ENCODE peak calls at places on chromosome 22, in nine cellular contexts. One of them, this sample, is unnamed.

GRCh38 chr22:21020802-21021429 is 6.0 kb downstream of the P2RX6 start:
- DNase-seq in colonic mucosa: no peak
- DNase-seq in heart right ventricle: no peak
- DNase-seq in PC-9: no peak
- DNase-seq in psoas muscle: no peak
- DNase-seq in neural progenitor cell: peak; percentile 55
- DNase-seq in IMR-90: no peak
- DNase-seq in Peyer's patch: no peak
- DNase-seq in brain microvascular endothelial cell: no peak
- DNase-seq in this sample: no peak

GRCh38 chr22:44130076-44130711 is 50.5 kb upstream of the PARVG start:
- DNase-seq in IMR-90: peak; percentile 17
- DNase-seq in psoas muscle: no peak
- DNase-seq in heart right ventricle: no peak
- DNase-seq in Peyer's patch: no peak
- DNase-seq in PC-9: no peak
- DNase-seq in brain microvascular endothelial cell: no peak
- DNase-seq in neural progenitor cell: no peak
- DNase-seq in colonic mucosa: no peak
- DNase-seq in this sample: no peak

GRCh38 chr22:21698430-21699329 is 32.9 kb downstream of the PPIL2 start:
- DNase-seq in brain microvascular endothelial cell: peak; percentile 25
- DNase-seq in Peyer's patch: no peak
- DNase-seq in PC-9: no peak
- DNase-seq in neural progenitor cell: peak; percentile 51
- DNase-seq in colonic mucosa: no peak
- DNase-seq in heart right ventricle: peak; percentile 48
- DNase-seq in psoas muscle: peak; percentile 63
- DNase-seq in IMR-90: no peak
- DNase-seq in this sample: peak; percentile 27

GRCh38 chr22:46043816-46044717 is 67.1 kb upstream of the WNT7B start:
- DNase-seq in neural progenitor cell: no peak
- DNase-seq in psoas muscle: no peak
- DNase-seq in brain microvascular endothelial cell: no peak
- DNase-seq in colonic mucosa: peak; percentile 69
- DNase-seq in Peyer's patch: no peak
- DNase-seq in PC-9: peak; percentile 12
- DNase-seq in heart right ventricle: no peak
- DNase-seq in IMR-90: no peak
- DNase-seq in this sample: no peak

GRCh38 chr22:45788530-45788929 is 116.9 kb downstream of the ATXN10 start:
- DNase-seq in brain microvascular endothelial cell: no peak
- DNase-seq in PC-9: no peak
- DNase-seq in neural progenitor cell: no peak
- DNase-seq in psoas muscle: no peak
- DNase-seq in heart right ventricle: no peak
- DNase-seq in Peyer's patch: no peak
- DNase-seq in colonic mucosa: no peak
- DNase-seq in IMR-90: no peak
- DNase-seq in this sample: no peak

GRCh38 chr22:31618471-31619176 is 43.4 kb downstream of the PISD start:
- DNase-seq in PC-9: no peak
- DNase-seq in Peyer's patch: no peak
- DNase-seq in psoas muscle: no peak
- DNase-seq in neural progenitor cell: no peak
- DNase-seq in IMR-90: no peak
- DNase-seq in colonic mucosa: no peak
- DNase-seq in brain microvascular endothelial cell: no peak
- DNase-seq in heart right ventricle: no peak
- DNase-seq in this sample: no peak

GRCh38 chr22:36104988-36105387 is 55.6 kb downstream of the APOL3 start:
- DNase-seq in colonic mucosa: no peak
- DNase-seq in heart right ventricle: no peak
- DNase-seq in brain microvascular endothelial cell: peak; percentile 12
- DNase-seq in PC-9: no peak
- DNase-seq in psoas muscle: no peak
- DNase-seq in IMR-90: peak; percentile 36
- DNase-seq in neural progenitor cell: no peak
- DNase-seq in Peyer's patch: no peak
- DNase-seq in this sample: no peak

GRCh38 chr22:47574551-47574950 is 812.1 kb downstream of the TBC1D22A start:
- DNase-seq in neural progenitor cell: no peak
- DNase-seq in heart right ventricle: no peak
- DNase-seq in IMR-90: no peak
- DNase-seq in brain microvascular endothelial cell: no peak
- DNase-seq in colonic mucosa: no peak
- DNase-seq in PC-9: no peak
- DNase-seq in Peyer's patch: no peak
- DNase-seq in psoas muscle: no peak
- DNase-seq in this sample: no peak

GRCh38 chr22:31923166-31923565 is 21.2 kb upstream of the YWHAH start:
- DNase-seq in Peyer's patch: no peak
- DNase-seq in neural progenitor cell: no peak
- DNase-seq in PC-9: no peak
- DNase-seq in psoas muscle: peak; percentile 34
- DNase-seq in heart right ventricle: peak; percentile 49
- DNase-seq in IMR-90: no peak
- DNase-seq in colonic mucosa: peak; percentile 29
- DNase-seq in brain microvascular endothelial cell: no peak
- DNase-seq in this sample: no peak

GRCh38 chr22:36560001-36560400 is 31.0 kb upstream of the EIF3D start:
- DNase-seq in colonic mucosa: no peak
- DNase-seq in PC-9: no peak
- DNase-seq in IMR-90: no peak
- DNase-seq in neural progenitor cell: no peak
- DNase-seq in Peyer's patch: no peak
- DNase-seq in psoas muscle: no peak
- DNase-seq in heart right ventricle: no peak
- DNase-seq in brain microvascular endothelial cell: no peak
- DNase-seq in this sample: no peak

GRCh38 chr22:28186641-28187040 is 267.6 kb upstream of the PITPNB start:
- DNase-seq in brain microvascular endothelial cell: no peak
- DNase-seq in Peyer's patch: no peak
- DNase-seq in colonic mucosa: no peak
- DNase-seq in heart right ventricle: no peak
- DNase-seq in psoas muscle: no peak
- DNase-seq in IMR-90: no peak
- DNase-seq in neural progenitor cell: no peak
- DNase-seq in PC-9: no peak
- DNase-seq in this sample: no peak

GRCh38 chr22:39205344-39206021 is 39.3 kb downstream of the PDGFB start:
- DNase-seq in brain microvascular endothelial cell: peak; percentile 45
- DNase-seq in PC-9: peak; percentile 71
- DNase-seq in colonic mucosa: no peak
- DNase-seq in heart right ventricle: no peak
- DNase-seq in neural progenitor cell: no peak
- DNase-seq in psoas muscle: no peak
- DNase-seq in IMR-90: peak; percentile 78
- DNase-seq in Peyer's patch: peak; percentile 66
- DNase-seq in this sample: peak; percentile 18

GRCh38 chr22:46854125-46854870 is 91.8 kb downstream of the TBC1D22A start:
- DNase-seq in colonic mucosa: no peak
- DNase-seq in psoas muscle: no peak
- DNase-seq in heart right ventricle: peak; percentile 53
- DNase-seq in Peyer's patch: no peak
- DNase-seq in IMR-90: peak; percentile 15
- DNase-seq in brain microvascular endothelial cell: peak; percentile 14
- DNase-seq in neural progenitor cell: no peak
- DNase-seq in PC-9: no peak
- DNase-seq in this sample: no peak

GRCh38 chr22:43905681-43906080 is 13.9 kb upstream of the PNPLA5 start:
- DNase-seq in neural progenitor cell: no peak
- DNase-seq in colonic mucosa: no peak
- DNase-seq in Peyer's patch: no peak
- DNase-seq in PC-9: no peak
- DNase-seq in IMR-90: no peak
- DNase-seq in psoas muscle: no peak
- DNase-seq in heart right ventricle: no peak
- DNase-seq in brain microvascular endothelial cell: no peak
- DNase-seq in this sample: no peak

DNA sequence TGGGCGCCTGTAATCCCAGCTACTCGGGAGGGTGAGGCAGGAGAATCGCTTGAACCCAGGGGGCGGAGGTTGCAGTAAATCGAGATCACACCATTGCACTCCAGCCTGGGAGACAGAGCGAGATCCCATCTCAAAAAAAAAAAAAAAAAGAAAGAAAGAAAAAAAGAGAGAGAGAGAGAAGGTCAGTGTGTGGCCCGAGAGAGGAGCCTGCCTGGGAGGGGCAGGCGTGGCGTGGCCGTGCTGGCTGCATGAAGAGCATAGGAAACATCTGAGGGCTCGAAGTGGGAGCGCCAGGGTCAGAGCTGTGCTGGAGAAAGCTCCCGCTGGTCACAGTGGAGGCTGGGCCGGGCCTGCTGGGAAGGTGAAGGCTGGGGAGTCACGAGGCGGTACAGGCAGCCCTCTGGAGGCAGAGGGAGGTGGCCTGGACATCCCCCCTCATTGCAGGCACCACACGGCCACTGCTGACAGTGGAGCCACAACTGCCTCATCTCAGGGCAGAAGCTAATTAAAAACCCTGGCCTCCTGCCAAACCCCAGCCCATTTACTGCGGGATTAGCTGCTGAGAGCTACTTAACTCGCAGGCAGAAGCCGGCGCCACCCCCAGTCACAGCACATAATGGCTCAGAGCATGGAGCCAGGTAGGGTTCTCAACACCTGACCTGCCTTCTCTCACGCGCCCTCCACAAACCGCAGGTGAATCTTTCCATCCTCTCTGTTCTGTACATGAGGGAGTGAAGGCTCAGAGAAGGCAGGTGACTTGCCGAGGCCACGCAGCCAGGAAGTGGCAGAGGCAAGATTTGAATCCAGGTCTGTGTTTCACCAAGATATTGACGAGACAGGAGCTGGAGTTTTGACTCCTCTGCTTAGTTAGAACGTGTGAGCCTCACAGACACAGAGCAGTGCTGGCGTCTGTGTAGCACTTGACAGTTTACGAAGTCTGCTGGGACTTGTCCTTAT is 32.6 kb downstream of the NFAM1 start:
- DNase-seq in heart right ventricle: peak; percentile 42
- DNase-seq in brain microvascular endothelial cell: no peak
- DNase-seq in colonic mucosa: peak; percentile 36
- DNase-seq in IMR-90: no peak
- DNase-seq in PC-9: no peak
- DNase-seq in psoas muscle: no peak
- DNase-seq in neural progenitor cell: peak; percentile 86
- DNase-seq in Peyer's patch: peak; percentile 75
- DNase-seq in this sample: no peak
- TF ChIP-seq CTCF in heart right ventricle: no peak
- TF ChIP-seq CTCF in brain microvascular endothelial cell: no peak
- TF ChIP-seq CTCF in colonic mucosa: no peak
- TF ChIP-seq CTCF in IMR-90: no peak
- TF ChIP-seq CTCF in PC-9: no peak
- TF ChIP-seq CTCF in psoas muscle: no peak
- TF ChIP-seq CTCF in neural progenitor cell: no peak
- TF ChIP-seq CTCF in Peyer's patch: no peak
- TF ChIP-seq CTCF in this sample: no peak

GRCh38 chr22:40412441-40412840 is 42.0 kb downstream of the SGSM3 start:
- DNase-seq in heart right ventricle: no peak
- DNase-seq in Peyer's patch: peak; percentile 52
- DNase-seq in IMR-90: no peak
- DNase-seq in brain microvascular endothelial cell: no peak
- DNase-seq in neural progenitor cell: no peak
- DNase-seq in psoas muscle: no peak
- DNase-seq in colonic mucosa: no peak
- DNase-seq in PC-9: no peak
- DNase-seq in this sample: no peak
- H3K36me3 ChIP-seq in heart right ventricle: peaks cover 58% of the 10 kb centered on the region
- H3K36me3 ChIP-seq in Peyer's patch: no peaks in the 10 kb centered on the region
- H3K36me3 ChIP-seq in IMR-90: peaks cover 62% of the 10 kb centered on the region
- H3K36me3 ChIP-seq in brain microvascular endothelial cell: peaks cover 73% of the 10 kb centered on the region
- H3K36me3 ChIP-seq in neural progenitor cell: no peaks in the 10 kb centered on the region
- H3K36me3 ChIP-seq in psoas muscle: peaks cover 69% of the 10 kb centered on the region
- H3K36me3 ChIP-seq in colonic mucosa: peaks cover 22% of the 10 kb centered on the region
- H3K36me3 ChIP-seq in PC-9: peaks cover 15% of the 10 kb centered on the region
- H3K36me3 ChIP-seq in this sample: peaks cover 48% of the 10 kb centered on the region

GRCh38 chr22:42719133-42719532 is 1.5 kb downstream of the A4GALT start:
- DNase-seq in brain microvascular endothelial cell: no peak
- DNase-seq in heart right ventricle: no peak
- DNase-seq in PC-9: no peak
- DNase-seq in Peyer's patch: no peak
- DNase-seq in IMR-90: no peak
- DNase-seq in neural progenitor cell: no peak
- DNase-seq in colonic mucosa: no peak
- DNase-seq in psoas muscle: no peak
- DNase-seq in this sample: no peak
- TF ChIP-seq CTCF in brain microvascular endothelial cell: peak; percentile 12
- TF ChIP-seq CTCF in heart right ventricle: peak; percentile 22
- TF ChIP-seq CTCF in PC-9: no peak
- TF ChIP-seq CTCF in Peyer's patch: peak; percentile 17
- TF ChIP-seq CTCF in IMR-90: no peak
- TF ChIP-seq CTCF in neural progenitor cell: no peak
- TF ChIP-seq CTCF in colonic mucosa: no peak
- TF ChIP-seq CTCF in psoas muscle: peak; percentile 10
- TF ChIP-seq CTCF in this sample: no peak

GRCh38 chr22:37764622-37765021 is 43.1 kb upstream of the GCAT start:
- DNase-seq in PC-9: no peak
- DNase-seq in psoas muscle: no peak
- DNase-seq in heart right ventricle: no peak
- DNase-seq in brain microvascular endothelial cell: no peak
- DNase-seq in neural progenitor cell: no peak
- DNase-seq in colonic mucosa: no peak
- DNase-seq in IMR-90: no peak
- DNase-seq in Peyer's patch: no peak
- DNase-seq in this sample: no peak

GRCh38 chr22:37765498-37765897 is 42.2 kb upstream of the GCAT start:
- DNase-seq in PC-9: no peak
- DNase-seq in colonic mucosa: no peak
- DNase-seq in IMR-90: no peak
- DNase-seq in psoas muscle: no peak
- DNase-seq in brain microvascular endothelial cell: no peak
- DNase-seq in neural progenitor cell: no peak
- DNase-seq in Peyer's patch: no peak
- DNase-seq in heart right ventricle: no peak
- DNase-seq in this sample: no peak

GRCh38 chr22:37763652-37764051 is 44.1 kb upstream of the GCAT start:
- DNase-seq in brain microvascular endothelial cell: no peak
- DNase-seq in psoas muscle: no peak
- DNase-seq in IMR-90: no peak
- DNase-seq in PC-9: no peak
- DNase-seq in neural progenitor cell: no peak
- DNase-seq in colonic mucosa: no peak
- DNase-seq in Peyer's patch: no peak
- DNase-seq in heart right ventricle: no peak
- DNase-seq in this sample: no peak

GRCh38 chr22:37762389-37762836 is 45.3 kb upstream of the GCAT start:
- DNase-seq in neural progenitor cell: no peak
- DNase-seq in colonic mucosa: no peak
- DNase-seq in brain microvascular endothelial cell: no peak
- DNase-seq in Peyer's patch: no peak
- DNase-seq in psoas muscle: no peak
- DNase-seq in heart right ventricle: no peak
- DNase-seq in IMR-90: no peak
- DNase-seq in PC-9: peak; percentile 64
- DNase-seq in this sample: no peak

DNA sequence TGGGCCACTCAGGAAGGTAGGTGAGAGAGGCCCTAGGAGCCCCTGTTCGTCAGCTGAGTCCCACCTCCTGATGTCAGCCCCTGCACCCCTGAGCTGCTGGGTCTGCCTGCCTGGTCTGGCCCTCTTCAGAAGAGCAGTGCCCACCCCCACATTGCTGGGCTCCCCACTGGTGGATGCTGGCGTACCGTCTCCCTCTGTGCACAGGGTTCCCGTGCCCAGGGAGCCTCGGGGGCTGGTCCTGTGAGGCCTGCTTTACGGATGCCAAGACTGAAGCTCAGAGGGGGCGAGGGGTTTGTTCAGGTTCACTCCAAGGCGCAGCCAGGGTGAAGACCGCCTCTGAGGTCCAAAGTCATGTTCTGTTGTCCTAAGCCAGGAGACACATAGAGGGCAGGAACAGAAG is 44.7 kb upstream of the GCAT start:
- DNase-seq in colonic mucosa: no peak
- DNase-seq in PC-9: no peak
- DNase-seq in neural progenitor cell: no peak
- DNase-seq in psoas muscle: no peak
- DNase-seq in IMR-90: no peak
- DNase-seq in Peyer's patch: no peak
- DNase-seq in heart right ventricle: no peak
- DNase-seq in brain microvascular endothelial cell: no peak
- DNase-seq in this sample: no peak
- H3K36me3 ChIP-seq in colonic mucosa: peaks cover 3% of the 10 kb centered on the region
- H3K36me3 ChIP-seq in PC-9: peaks cover 50% of the 10 kb centered on the region
- H3K36me3 ChIP-seq in neural progenitor cell: no peaks in the 10 kb centered on the region
- H3K36me3 ChIP-seq in psoas muscle: peaks cover 51% of the 10 kb centered on the region
- H3K36me3 ChIP-seq in IMR-90: peaks cover 66% of the 10 kb centered on the region
- H3K36me3 ChIP-seq in Peyer's patch: no peaks in the 10 kb centered on the region
- H3K36me3 ChIP-seq in heart right ventricle: peaks cover 90% of the 10 kb centered on the region
- H3K36me3 ChIP-seq in brain microvascular endothelial cell: peaks cover 62% of the 10 kb centered on the region
- H3K36me3 ChIP-seq in this sample: peaks cover 39% of the 10 kb centered on the region

This sample was measured in BJ.